ENCODE peak calls at places on chromosomes 11 and 22, in four cellular contexts. One of them, this sample, is unnamed. For H3K27me3, the result is how much of the 10 kb centered on the place peaks cover.

GRCh38 chr11:120573756-120574354 is 62.3 kb downstream of the GRIK4 start:
- DNase-seq in AG04450: no peak
- DNase-seq in fibroblast of lung: peak
- DNase-seq in transverse colon: no peak
- DNase-seq in this sample: no peak

GRCh38 chr22:23384451-23384850 is 195.6 kb downstream of the IGLL1 start:
- DNase-seq in AG04450: no peak
- DNase-seq in fibroblast of lung: no peak
- DNase-seq in transverse colon: no peak
- DNase-seq in this sample: peak

GRCh38 chr11:124868322-124869274 is 3.4 kb downstream of the ROBO3 start:
- DNase-seq in AG04450: no peak
- DNase-seq in fibroblast of lung: no peak
- DNase-seq in transverse colon: no peak
- DNase-seq in this sample: peak

GRCh38 chr22:41152902-41153301 is 52.2 kb upstream of the L3MBTL2 start:
- DNase-seq in AG04450: no peak
- DNase-seq in fibroblast of lung: no peak
- DNase-seq in transverse colon: no peak
- DNase-seq in this sample: no peak

GRCh38 chr22:36660510-36660840 is 43.1 kb downstream of the CACNG2 start:
- DNase-seq in AG04450: no peak
- DNase-seq in fibroblast of lung: no peak
- DNase-seq in transverse colon: no peak
- DNase-seq in this sample: no peak

GRCh38 chr11:20221546-20221945 is 61.3 kb upstream of the DBX1 start:
- DNase-seq in AG04450: no peak
- DNase-seq in fibroblast of lung: no peak
- DNase-seq in transverse colon: no peak
- DNase-seq in this sample: no peak

GRCh38 chr11:44835326-44835725 is 108.6 kb downstream of the TSPAN18 start:
- DNase-seq in AG04450: no peak
- DNase-seq in fibroblast of lung: no peak
- DNase-seq in transverse colon: no peak
- DNase-seq in this sample: no peak

GRCh38 chr11:103730151-103730940 is 306.1 kb upstream of the DDI1 start:
- DNase-seq in AG04450: peak
- DNase-seq in fibroblast of lung: peak
- DNase-seq in transverse colon: no peak
- DNase-seq in this sample: no peak

GRCh38 chr11:111983187-111983986 is 41.8 kb upstream of the DLAT start:
- DNase-seq in AG04450: peak
- DNase-seq in fibroblast of lung: peak
- DNase-seq in transverse colon: peak
- DNase-seq in this sample: peak

GRCh38 chr11:119785131-119785530 is 56.1 kb upstream of the NECTIN1 start:
- DNase-seq in AG04450: no peak
- DNase-seq in fibroblast of lung: no peak
- DNase-seq in transverse colon: no peak
- DNase-seq in this sample: no peak

GRCh38 chr11:101128571-101129202 is 926 bp downstream of the PGR start:
- DNase-seq in AG04450: no peak
- DNase-seq in fibroblast of lung: no peak
- DNase-seq in transverse colon: no peak
- DNase-seq in this sample: peak

GRCh38 chr11:3347127-3347526 is 31.8 kb downstream of the ZNF195 start:
- DNase-seq in AG04450: no peak
- DNase-seq in fibroblast of lung: no peak
- DNase-seq in transverse colon: no peak
- DNase-seq in this sample: no peak
- TF ChIP-seq CTCF in AG04450: no peak
- TF ChIP-seq CTCF in fibroblast of lung: no peak
- TF ChIP-seq CTCF in transverse colon: no peak
- TF ChIP-seq CTCF in this sample: no peak

GRCh38 chr11:64059339-64060176 is 23.8 kb downstream of the FLRT1 start:
- DNase-seq in AG04450: no peak
- DNase-seq in fibroblast of lung: no peak
- DNase-seq in transverse colon: no peak
- DNase-seq in this sample: no peak
- H3K27ac ChIP-seq in AG04450: no peak
- H3K27ac ChIP-seq in fibroblast of lung: no peak
- H3K27ac ChIP-seq in transverse colon: no peak
- H3K27ac ChIP-seq in this sample: no peak

GRCh38 chr11:73814812-73815211 is 27.1 kb downstream of the MRPL48 start:
- DNase-seq in AG04450: no peak
- DNase-seq in fibroblast of lung: no peak
- DNase-seq in transverse colon: no peak
- DNase-seq in this sample: no peak
- H3K27me3 ChIP-seq in AG04450: under half
- H3K27me3 ChIP-seq in fibroblast of lung: under half
- H3K27me3 ChIP-seq in transverse colon: under half
- H3K27me3 ChIP-seq in this sample: under half

GRCh38 chr11:107501713-107502112 is 44.1 kb upstream of the CWF19L2 start:
- DNase-seq in AG04450: no peak
- DNase-seq in fibroblast of lung: no peak
- DNase-seq in transverse colon: no peak
- DNase-seq in this sample: no peak
- TF ChIP-seq CTCF in AG04450: no peak
- TF ChIP-seq CTCF in fibroblast of lung: no peak
- TF ChIP-seq CTCF in transverse colon: no peak
- TF ChIP-seq CTCF in this sample: no peak

DNA sequence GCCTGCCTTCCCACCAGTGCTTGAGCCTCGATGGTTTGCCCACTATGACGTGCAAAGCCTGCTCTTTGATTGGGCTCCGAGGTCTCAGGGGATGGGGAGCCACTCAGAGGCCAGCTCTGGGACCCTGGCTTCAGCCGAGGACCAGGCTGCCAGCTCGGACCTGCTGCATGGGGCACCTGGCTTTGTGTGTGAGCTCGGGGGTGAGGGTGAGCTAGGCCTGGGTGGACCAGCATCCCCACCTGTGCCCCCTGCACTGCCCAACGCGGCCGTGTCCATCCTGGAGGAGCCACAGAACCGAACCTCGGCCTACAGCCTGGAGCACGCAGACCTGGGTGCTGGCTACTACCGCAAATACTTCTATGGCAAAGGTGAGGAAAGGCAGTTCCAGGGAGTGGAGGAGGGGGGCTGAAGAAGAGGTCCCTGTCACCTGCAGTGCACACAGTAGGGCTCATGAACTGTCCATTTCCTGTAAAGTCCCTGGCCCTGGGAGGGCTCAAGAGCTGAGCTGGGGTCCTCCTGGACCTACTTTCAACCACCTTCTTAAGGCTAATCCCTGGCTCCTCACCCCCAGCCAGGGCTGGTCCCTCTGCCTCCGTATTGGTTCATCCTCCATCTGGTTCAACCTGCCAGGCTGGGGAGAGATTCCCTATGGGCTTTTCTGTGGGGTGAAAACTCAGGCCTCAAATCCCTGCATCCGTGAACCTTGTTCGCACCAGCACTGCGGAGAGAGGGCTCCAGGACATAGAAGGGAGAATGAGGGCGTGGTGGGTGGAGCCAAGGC is 3.5 kb downstream of the SIPA1 start:
- DNase-seq in AG04450: no peak
- DNase-seq in fibroblast of lung: no peak
- DNase-seq in transverse colon: no peak
- DNase-seq in this sample: no peak
- H3K27ac ChIP-seq in AG04450: no peak
- H3K27ac ChIP-seq in fibroblast of lung: no peak
- H3K27ac ChIP-seq in transverse colon: peak
- H3K27ac ChIP-seq in this sample: peak

GRCh38 chr22:45968751-45969413 is 8.1 kb downstream of the WNT7B start:
- DNase-seq in AG04450: peak
- DNase-seq in fibroblast of lung: peak
- DNase-seq in transverse colon: no peak
- DNase-seq in this sample: no peak
- H3K27me3 ChIP-seq in AG04450: under half
- H3K27me3 ChIP-seq in fibroblast of lung: under half
- H3K27me3 ChIP-seq in transverse colon: half or more
- H3K27me3 ChIP-seq in this sample: under half

DNA sequence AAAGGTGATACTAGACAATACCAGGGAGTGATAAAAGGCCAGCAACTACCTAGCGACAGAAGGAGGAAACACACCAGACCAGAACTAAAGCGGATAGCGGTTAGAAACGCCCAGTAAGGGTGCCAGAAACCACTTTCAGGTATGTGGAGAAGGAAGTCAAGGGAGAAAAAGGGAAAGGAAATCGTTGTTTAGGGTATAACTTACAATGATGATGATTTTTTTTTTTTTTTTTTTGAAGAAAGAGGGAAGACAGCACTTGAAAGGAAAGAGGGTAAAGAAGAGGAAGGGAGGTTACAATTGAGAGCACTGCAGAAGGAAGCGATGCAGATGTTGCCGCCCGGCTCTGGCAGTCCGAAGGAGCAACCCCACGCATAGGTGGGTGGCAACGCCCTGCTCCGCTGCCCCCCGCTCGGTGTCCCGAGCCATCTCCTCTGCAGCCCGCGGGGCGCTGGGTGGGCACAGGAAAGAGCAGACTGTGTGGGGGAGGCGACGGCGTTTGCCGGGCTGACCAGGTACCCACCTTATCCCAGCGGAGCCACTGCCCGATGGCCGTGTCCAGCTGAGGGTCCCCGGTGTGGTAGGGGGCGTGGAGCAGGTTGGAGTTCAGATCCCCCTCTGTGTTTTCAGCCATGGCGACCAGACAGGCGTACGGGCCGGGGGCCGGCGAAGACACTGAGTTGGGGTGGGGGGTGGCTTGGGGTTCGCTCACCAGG is 546 bp downstream of the PGM2L1 start:
- DNase-seq in AG04450: no peak
- DNase-seq in fibroblast of lung: peak
- DNase-seq in transverse colon: peak
- DNase-seq in this sample: peak
- TF ChIP-seq CTCF in AG04450: peak
- TF ChIP-seq CTCF in fibroblast of lung: no peak
- TF ChIP-seq CTCF in transverse colon: peak
- TF ChIP-seq CTCF in this sample: peak

GRCh38 chr11:4064278-4064955 is 30.2 kb upstream of the RRM1 start:
- DNase-seq in AG04450: no peak
- DNase-seq in fibroblast of lung: no peak
- DNase-seq in transverse colon: no peak
- DNase-seq in this sample: no peak

GRCh38 chr11:4066960-4067359 is 27.6 kb upstream of the RRM1 start:
- DNase-seq in AG04450: no peak
- DNase-seq in fibroblast of lung: no peak
- DNase-seq in transverse colon: no peak
- DNase-seq in this sample: no peak

GRCh38 chr11:4063348-4063747 is 31.3 kb upstream of the RRM1 start:
- DNase-seq in AG04450: no peak
- DNase-seq in fibroblast of lung: no peak
- DNase-seq in transverse colon: no peak
- DNase-seq in this sample: no peak

GRCh38 chr11:4065601-4066377 is 28.8 kb upstream of the RRM1 start:
- DNase-seq in AG04450: no peak
- DNase-seq in fibroblast of lung: peak
- DNase-seq in transverse colon: no peak
- DNase-seq in this sample: no peak

DNA sequence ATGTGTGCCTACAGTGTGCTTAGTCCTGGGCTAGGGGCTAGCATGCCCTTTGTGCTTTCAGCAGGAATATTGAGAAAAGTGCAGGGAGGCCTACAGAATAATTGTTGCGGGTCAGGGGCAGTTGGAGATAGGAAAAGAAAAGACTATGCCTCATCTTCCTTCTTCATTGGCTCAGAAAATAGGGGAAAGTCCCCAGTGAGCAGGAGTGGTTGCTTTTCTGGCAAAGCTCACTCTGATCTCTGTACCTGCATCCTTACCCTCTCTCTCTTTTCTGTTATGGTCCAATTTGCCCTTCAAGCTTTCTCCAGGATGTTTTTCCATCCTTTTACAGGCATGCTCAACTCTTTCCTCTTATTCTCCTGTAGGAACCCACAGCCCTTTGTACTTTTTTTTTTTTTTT is 29.5 kb upstream of the RRM1 start:
- DNase-seq in AG04450: no peak
- DNase-seq in fibroblast of lung: no peak
- DNase-seq in transverse colon: no peak
- DNase-seq in this sample: no peak
- H3K27ac ChIP-seq in AG04450: no peak
- H3K27ac ChIP-seq in fibroblast of lung: no peak
- H3K27ac ChIP-seq in transverse colon: no peak
- H3K27ac ChIP-seq in this sample: no peak

GRCh38 chr22:46145896-46146295 is 4.4 kb upstream of the PPARA start:
- DNase-seq in AG04450: no peak
- DNase-seq in fibroblast of lung: no peak
- DNase-seq in transverse colon: no peak
- DNase-seq in this sample: no peak

GRCh38 chr22:46148336-46148735 is 2.0 kb upstream of the PPARA start:
- DNase-seq in AG04450: no peak
- DNase-seq in fibroblast of lung: no peak
- DNase-seq in transverse colon: peak
- DNase-seq in this sample: no peak

GRCh38 chr22:46147471-46148267 is 2.7 kb upstream of the PPARA start:
- DNase-seq in AG04450: no peak
- DNase-seq in fibroblast of lung: no peak
- DNase-seq in transverse colon: no peak
- DNase-seq in this sample: no peak

GRCh38 chr22:46146329-46146728 is 4.0 kb upstream of the PPARA start:
- DNase-seq in AG04450: no peak
- DNase-seq in fibroblast of lung: no peak
- DNase-seq in transverse colon: no peak
- DNase-seq in this sample: no peak

DNA sequence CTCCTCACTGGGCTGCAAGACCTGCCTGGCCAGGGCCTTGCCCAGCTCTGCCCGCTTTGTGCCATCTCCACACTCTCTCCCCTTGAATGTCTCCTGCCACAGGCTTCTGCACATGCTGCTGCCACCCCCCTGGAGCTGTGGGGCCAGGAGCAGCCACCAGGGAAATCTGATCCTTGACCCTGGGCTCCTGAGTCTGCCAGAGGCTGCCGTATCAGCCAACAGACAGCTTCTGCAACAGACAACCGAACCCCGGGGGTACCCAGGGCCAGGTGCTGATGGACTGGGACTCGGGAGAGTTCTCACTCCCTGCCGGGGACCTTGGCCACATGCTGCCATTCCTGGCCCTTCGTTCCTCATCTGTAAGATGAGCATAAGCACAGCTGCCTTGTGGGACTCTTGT is 3.3 kb upstream of the PPARA start:
- DNase-seq in AG04450: no peak
- DNase-seq in fibroblast of lung: no peak
- DNase-seq in transverse colon: no peak
- DNase-seq in this sample: no peak
- H3K27me3 ChIP-seq in AG04450: half or more
- H3K27me3 ChIP-seq in fibroblast of lung: under half
- H3K27me3 ChIP-seq in transverse colon: under half
- H3K27me3 ChIP-seq in this sample: under half

GRCh38 chr22:46842606-46843005 is 80.2 kb downstream of the TBC1D22A start:
- DNase-seq in AG04450: no peak
- DNase-seq in fibroblast of lung: no peak
- DNase-seq in transverse colon: peak
- DNase-seq in this sample: no peak
- TF ChIP-seq CTCF in AG04450: no peak
- TF ChIP-seq CTCF in fibroblast of lung: no peak
- TF ChIP-seq CTCF in transverse colon: no peak
- TF ChIP-seq CTCF in this sample: no peak

This sample was measured in left lung.